ENCODE peak calls at places on chromosome 11, in five cellular contexts. G is A549, P is H1, U is PC-3, H is esophagus squamous epithelium. M is an unnamed sample.
A peak's percentile ranks its signal among the peaks of the same experiment; 100 is the strongest.

GRCh38 chr11:26247340-26247739 is 84.6 kb upstream of the ANO3 start:
- DNase-seq in G (no peak), P (no peak), U (peak; percentile 26), H (no peak), M (no peak)

GRCh38 chr11:111413849-111414248 is 34.8 kb upstream of the POU2AF1 start:
- DNase-seq in G (no peak), P (no peak), U (no peak), H (no peak), M (no peak)

GRCh38 chr11:45517171-45517770 is 148.2 kb downstream of the CHST1 start:
- DNase-seq in G (no peak), P (no peak), U (no peak), H (no peak), M (peak; percentile 38)

GRCh38 chr11:134510641-134511040 is 98.6 kb upstream of the B3GAT1 start:
- DNase-seq in G (no peak), P (no peak), U (no peak), H (no peak), M (no peak)

GRCh38 chr11:76823481-76824028 is 37.2 kb upstream of the ACER3 start:
- DNase-seq in G (peak; percentile 89), P (no peak), U (peak; percentile 99), H (no peak), M (no peak)

GRCh38 chr11:27672836-27673464 is 27.3 kb downstream of the BDNF start:
- DNase-seq in G (peak; percentile 31), P (no peak), U (peak; percentile 15), H (no peak), M (no peak)

GRCh38 chr11:1196516-1197391 is 26.1 kb upstream of the MUC5B start:
- DNase-seq in G (no peak), P (no peak), U (no peak), H (no peak), M (peak; percentile 62)

GRCh38 chr11:95364324-95365295 is 133.6 kb upstream of the SESN3 start:
- DNase-seq in G (peak; percentile 69), P (no peak), U (peak; percentile 73), H (no peak), M (no peak)

GRCh38 chr11:125940145-125940544 is 5.7 kb upstream of the VSIG10L2 start:
- DNase-seq in G (no peak), P (no peak), U (no peak), H (no peak), M (peak; percentile 7)

GRCh38 chr11:6431861-6432260 is 8.9 kb downstream of the HPX start:
- DNase-seq in G (peak; percentile 48), P (no peak), U (peak; percentile 97), H (no peak), M (no peak)

GRCh38 chr11:86101493-86101892 is 32.6 kb upstream of the PICALM start:
- DNase-seq in G (peak; percentile 33), P (no peak), U (peak; percentile 72), H (no peak), M (no peak)

GRCh38 chr11:22822204-22822603 is 7.4 kb downstream of the SVIP start:
- DNase-seq in G (no peak), P (no peak), U (no peak), H (no peak), M (no peak)

GRCh38 chr11:120336641-120337132 is 474 bp downstream of the ARHGEF12 start:
- DNase-seq in G (peak; percentile 39), P (no peak), U (peak; percentile 43), H (no peak), M (peak; percentile 84)

GRCh38 chr11:44329472-44330230 is 19.7 kb upstream of the ALX4 start:
- DNase-seq in G (no peak), P (no peak), U (no peak), H (no peak), M (no peak)

GRCh38 chr11:1864216-1864615 is 11.3 kb downstream of the LSP1 start:
- DNase-seq in G (no peak), P (no peak), U (no peak), H (no peak), M (no peak)

GRCh38 chr11:65625628-65626342 is 10.2 kb downstream of the PCNX3 start:
- DNase-seq in G (peak; percentile 61), P (no peak), U (no peak), H (no peak), M (no peak)

GRCh38 chr11:108221401-108221800 is 1.0 kb downstream of the NPAT start:
- DNase-seq in G (no peak), P (no peak), U (peak; percentile 29), H (no peak), M (no peak)

GRCh38 chr11:43582024-43582836 is 98.3 kb upstream of the HSD17B12 start:
- DNase-seq in G (no peak), P (no peak), U (no peak), H (no peak), M (no peak)

GRCh38 chr11:30172872-30173271 is 57.9 kb upstream of the FSHB start:
- DNase-seq in G (no peak), P (no peak), U (no peak), H (no peak), M (no peak)

GRCh38 chr11:95764267-95764898 is 25.2 kb downstream of the FAM76B start:
- DNase-seq in G (peak; percentile 45), P (no peak), U (peak; percentile 76), H (no peak), M (no peak)

GRCh38 chr11:116062129-116062525 is 557.9 kb upstream of the CADM1 start:
- DNase-seq in G (no peak), P (no peak), U (no peak), H (no peak), M (no peak)

GRCh38 chr11:36507824-36508489 is 2.1 kb downstream of the TRAF6 start:
- DNase-seq in G (no peak), P (no peak), U (no peak), H (no peak), M (no peak)
- H3K4me3 ChIP-seq in G (no peak overlapping the region), P (no peak overlapping the region), U (peak overlapping the region; percentile 92), H (peak overlapping the region; percentile 68), M (peak overlapping the region; percentile 92)

DNA sequence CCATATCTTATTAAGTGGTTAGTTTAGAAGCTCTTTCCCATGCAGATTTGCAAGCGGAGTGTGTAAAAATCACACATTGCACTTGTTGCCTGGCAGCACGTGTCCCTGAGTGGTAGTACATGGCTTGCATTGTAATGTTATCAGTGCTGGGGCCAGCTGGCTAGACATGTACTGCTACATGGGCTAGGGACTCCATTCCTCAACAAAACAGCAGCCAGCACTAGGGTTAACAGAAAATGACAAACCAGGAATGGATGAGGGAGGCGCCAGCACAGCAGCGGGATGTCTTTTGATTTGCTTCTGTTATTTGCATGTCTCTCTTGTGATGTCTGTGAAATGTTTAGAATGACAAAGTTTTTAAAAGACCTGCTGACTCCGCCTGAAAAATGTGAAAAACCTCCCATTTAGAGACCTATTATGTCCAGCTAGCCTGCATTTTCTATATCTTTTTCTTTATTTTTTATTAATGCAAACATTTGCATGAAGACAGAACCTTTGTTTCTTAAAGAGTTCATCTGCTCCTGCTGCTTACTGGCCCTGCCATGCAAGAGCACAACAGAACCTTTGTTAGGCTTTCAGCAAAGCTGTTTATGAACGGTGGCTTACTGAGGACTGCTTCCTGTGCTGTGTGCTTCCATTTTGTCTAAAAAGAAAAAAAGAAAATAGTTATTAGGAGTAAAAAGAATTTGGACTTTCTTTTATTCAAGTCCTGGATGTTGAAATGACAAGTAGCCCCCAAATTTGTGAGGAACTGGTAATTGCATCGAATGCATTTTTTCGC is 40.7 kb downstream of the CSTPP1 start:
- DNase-seq in G (no peak), P (peak; percentile 23), U (no peak), H (no peak), M (no peak)
- H3K27ac ChIP-seq in G (peak overlapping the region; percentile 1), P (no peak overlapping the region), U (peak overlapping the region; percentile 22), H (no peak overlapping the region), M (no peak overlapping the region)

DNA sequence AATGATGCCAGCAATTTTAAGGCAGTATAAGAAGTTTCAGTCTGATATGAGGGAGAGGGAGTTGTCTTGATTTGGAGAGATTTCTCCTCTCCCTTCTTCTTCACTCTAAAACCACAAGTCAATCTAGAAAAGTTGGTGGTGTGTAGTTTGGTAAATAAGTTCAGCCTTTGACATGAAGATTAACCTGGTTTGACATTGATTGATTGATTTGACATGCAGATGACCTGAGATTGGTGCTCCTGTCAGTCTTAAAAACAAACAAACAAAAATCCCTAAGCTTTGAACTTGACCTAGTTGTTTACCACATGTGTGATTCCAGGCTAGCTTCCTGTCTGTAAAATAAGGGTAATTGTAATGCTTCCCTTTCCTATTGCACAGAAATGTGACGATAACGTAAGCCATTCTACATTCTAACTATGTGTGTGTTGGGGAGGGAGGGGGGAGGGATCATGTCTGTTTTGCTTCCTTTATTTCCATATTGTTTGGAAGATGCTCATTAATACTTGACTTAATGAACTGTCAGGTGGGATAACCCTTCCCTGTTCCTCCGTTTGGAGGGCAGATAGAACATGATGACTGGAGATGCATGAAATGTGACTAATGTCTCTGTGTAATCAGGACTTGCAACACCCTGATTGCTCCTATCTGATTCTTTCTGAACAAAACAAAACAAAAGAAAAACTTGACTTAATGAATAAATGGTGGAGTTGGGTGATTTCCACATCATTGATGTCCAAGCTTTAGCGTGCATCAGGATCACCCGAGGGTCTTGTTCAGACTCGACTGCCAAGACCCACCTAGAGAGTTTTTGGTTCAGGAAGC is 106.0 kb upstream of the CLMP start:
- DNase-seq in G (peak; percentile 13), P (no peak), U (peak; percentile 31), H (no peak), M (no peak)
- H3K4me3 ChIP-seq in G (no peak overlapping the region), P (peak overlapping the region; percentile 62), U (peak overlapping the region; percentile 55), H (peak overlapping the region; percentile 43), M (peak overlapping the region; percentile 71)

DNA sequence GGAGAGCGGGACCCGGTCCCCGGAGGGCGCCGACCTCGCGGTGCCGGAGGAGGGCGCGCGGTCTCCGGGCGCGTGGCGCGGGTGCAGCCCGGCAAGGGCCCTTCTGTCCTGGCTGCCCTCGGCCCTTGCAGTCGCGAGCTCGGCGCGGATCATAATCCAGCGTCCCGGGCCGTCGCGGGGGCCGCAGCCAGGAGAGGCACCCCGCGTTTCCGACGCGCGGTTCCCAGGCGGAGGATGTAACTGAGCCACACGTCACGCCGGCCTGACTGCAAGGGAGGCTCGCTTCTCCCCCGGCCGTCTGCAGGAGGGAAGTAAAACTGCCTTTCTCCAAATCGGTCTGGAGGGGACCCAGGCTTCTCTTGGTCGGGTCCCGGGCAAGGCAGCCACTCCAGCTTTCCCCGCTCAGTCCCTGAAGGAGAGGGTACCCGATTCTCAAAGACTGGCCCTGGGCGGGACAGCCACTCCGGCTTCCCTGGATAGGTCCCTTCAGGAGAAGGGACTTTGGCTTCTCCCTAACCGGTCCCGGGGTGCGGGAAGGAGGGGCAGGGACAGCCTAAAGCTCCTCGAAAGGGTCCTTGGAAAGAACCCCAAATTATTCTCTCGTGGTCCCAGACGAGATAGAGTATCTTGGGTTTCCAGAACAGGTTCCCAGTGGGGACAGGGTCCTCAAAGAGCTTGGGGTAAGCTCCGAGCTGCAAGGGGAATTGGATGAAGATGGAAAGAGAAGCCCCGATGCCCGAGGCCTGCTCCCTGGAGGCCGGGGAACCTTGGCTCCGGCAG is 836 bp downstream of the SPON1 start:
- DNase-seq in G (no peak), P (no peak), U (no peak), H (no peak), M (no peak)
- H3K27ac ChIP-seq in G (no peak overlapping the region), P (no peak overlapping the region), U (no peak overlapping the region), H (peak overlapping the region; percentile 55), M (peak overlapping the region; percentile 20)

GRCh38 chr11:62392944-62393628 is 25.7 kb upstream of the SCGB1A1 start:
- DNase-seq in G (peak; percentile 82), P (no peak), U (peak; percentile 93), H (no peak), M (no peak)

GRCh38 chr11:62392506-62392905 is 26.3 kb upstream of the SCGB1A1 start:
- DNase-seq in G (no peak), P (no peak), U (no peak), H (no peak), M (no peak)

GRCh38 chr11:62391642-62392425 is 27.0 kb upstream of the SCGB1A1 start:
- DNase-seq in G (no peak), P (no peak), U (no peak), H (no peak), M (no peak)

GRCh38 chr11:62394825-62395538 is 23.9 kb upstream of the SCGB1A1 start:
- DNase-seq in G (peak; percentile 83), P (no peak), U (peak; percentile 93), H (no peak), M (peak; percentile 86)

GRCh38 chr11:62393735-62394134 is 25.1 kb upstream of the SCGB1A1 start:
- DNase-seq in G (no peak), P (no peak), U (no peak), H (no peak), M (no peak)
- H3K4me3 ChIP-seq in G (no peak overlapping the region), P (no peak overlapping the region), U (no peak overlapping the region), H (no peak overlapping the region), M (no peak overlapping the region)